ENCODE peak calls at places on chromosomes 1 and 21, in ten cellular contexts. N is lower leg skin, G is IMR-90, Q is uterus, D is AG04450, Y is stomach, H is A549, V is epithelial cell of proximal tubule, K is BE2C, P is neural progenitor cell. I is an unnamed sample.

GRCh38 chr1:170707959-170708666 is 44.2 kb downstream of the PRRX1 start:
- DNase-seq in N (peak; percentile 35), G (peak; percentile 99), Q (no peak), D (peak; percentile 78), Y (no peak), H (peak; percentile 34), V (peak; percentile 74), K (no peak), P (no peak), I (no peak)

GRCh38 chr21:38289697-38290096 is 32.9 kb downstream of the KCNJ15 start:
- DNase-seq in N (peak; percentile 61), G (peak; percentile 98), Q (no peak), D (peak; percentile 83), Y (no peak), H (no peak), V (peak; percentile 95), K (no peak), P (no peak), I (peak; percentile 16)

GRCh38 chr1:224929335-224930237 is at the start of gene DNAH14:
- DNase-seq in N (peak; percentile 25), G (peak; percentile 60), Q (peak; percentile 19), D (peak; percentile 11), Y (peak; percentile 84), H (peak; percentile 66), V (peak; percentile 18), K (peak; percentile 87), P (peak; percentile 82), I (peak; percentile 80)

GRCh38 chr1:50271968-50272578 is 151.2 kb downstream of the DMRTA2 start:
- DNase-seq in N (no peak), G (no peak), Q (no peak), D (no peak), Y (peak; percentile 29), H (peak; percentile 39), V (no peak), K (peak; percentile 75), P (peak; percentile 13), I (peak; percentile 40)

GRCh38 chr1:29239142-29239541 is 2.8 kb downstream of the PTPRU start:
- DNase-seq in N (peak; percentile 28), G (no peak), Q (no peak), D (no peak), Y (no peak), H (no peak), V (no peak), K (no peak), P (no peak), I (no peak)

GRCh38 chr1:44596511-44596910 is 77.8 kb downstream of the TMEM53 start:
- DNase-seq in N (no peak), G (no peak), Q (no peak), D (no peak), Y (no peak), H (no peak), V (no peak), K (no peak), P (no peak), I (no peak)

GRCh38 chr1:214990619-214991018 is 91.9 kb upstream of the KCNK2 start:
- DNase-seq in N (no peak), G (peak; percentile 99), Q (no peak), D (peak; percentile 86), Y (no peak), H (no peak), V (peak; percentile 52), K (no peak), P (no peak), I (no peak)

GRCh38 chr1:206581571-206581981 is 30.7 kb downstream of the EIF2D start:
- DNase-seq in N (no peak), G (no peak), Q (no peak), D (no peak), Y (no peak), H (no peak), V (no peak), K (no peak), P (no peak), I (peak; percentile 54)

GRCh38 chr1:22488319-22488718 is 36.7 kb downstream of the ZBTB40 start:
- DNase-seq in N (no peak), G (peak; percentile 31), Q (no peak), D (no peak), Y (no peak), H (no peak), V (no peak), K (no peak), P (peak; percentile 12), I (no peak)

GRCh38 chr1:109705411-109705810 is 6.6 kb upstream of the GSTM5 start:
- DNase-seq in N (no peak), G (peak; percentile 0), Q (no peak), D (no peak), Y (peak; percentile 63), H (no peak), V (no peak), K (no peak), P (no peak), I (no peak)

GRCh38 chr1:20993716-20994115 is 183.0 kb downstream of the EIF4G3 start:
- DNase-seq in N (no peak), G (no peak), Q (no peak), D (no peak), Y (no peak), H (no peak), V (no peak), K (no peak), P (no peak), I (no peak)

GRCh38 chr1:20994176-20994575 is 182.5 kb downstream of the EIF4G3 start:
- DNase-seq in N (no peak), G (no peak), Q (no peak), D (no peak), Y (no peak), H (no peak), V (no peak), K (no peak), P (no peak), I (no peak)

GRCh38 chr1:20988030-20988825 is 188.5 kb downstream of the EIF4G3 start:
- DNase-seq in N (no peak), G (peak; percentile 67), Q (no peak), D (no peak), Y (no peak), H (no peak), V (no peak), K (no peak), P (no peak), I (no peak)

GRCh38 chr1:20988943-20989342 is 187.8 kb downstream of the EIF4G3 start:
- DNase-seq in N (no peak), G (no peak), Q (no peak), D (no peak), Y (no peak), H (no peak), V (no peak), K (no peak), P (no peak), I (no peak)

DNA sequence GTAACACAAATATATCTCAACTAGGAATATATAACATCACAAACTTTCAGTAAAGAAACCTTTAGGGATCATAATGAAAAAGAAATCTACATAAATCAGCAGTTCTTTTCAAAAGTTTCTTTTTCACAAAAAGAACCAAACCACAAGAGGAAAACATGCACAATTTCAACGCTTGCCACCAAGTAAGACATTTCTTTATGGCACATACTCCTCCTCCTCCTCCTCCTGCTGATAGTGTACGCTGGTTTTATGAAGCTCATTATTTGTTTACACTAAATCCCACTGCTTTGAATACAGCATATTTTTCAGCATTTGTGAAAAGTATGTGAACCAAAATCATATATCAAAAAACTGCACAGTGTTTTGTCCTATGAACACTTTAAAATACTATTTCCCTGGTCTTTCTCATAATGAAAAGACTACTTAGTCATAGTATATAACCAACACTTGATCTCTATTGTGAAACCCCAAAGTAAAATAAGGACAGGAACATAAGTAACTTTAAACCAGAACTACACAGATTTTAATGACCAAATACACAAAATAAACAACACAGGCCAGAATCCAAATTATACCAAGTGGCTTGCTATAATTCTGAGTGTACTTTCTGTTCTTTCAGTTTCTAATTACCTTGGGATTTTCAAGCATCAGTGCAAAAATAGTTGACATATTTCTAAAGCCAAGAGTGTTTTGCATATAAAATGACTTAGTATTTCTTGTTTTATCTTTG is 184.2 kb downstream of the EIF4G3 start:
- DNase-seq in N (no peak), G (peak; percentile 55), Q (no peak), D (no peak), Y (no peak), H (no peak), V (no peak), K (no peak), P (no peak), I (no peak)
- H3K4me3 ChIP-seq in N (no peak overlapping the region), G (no peak overlapping the region), Q (no peak overlapping the region), D (no peak overlapping the region), Y (no peak overlapping the region), H (no peak overlapping the region), V (no peak overlapping the region), K (no peak overlapping the region), P (no peak overlapping the region), I (no peak overlapping the region)

GRCh38 chr1:115183158-115183557 is 93.9 kb upstream of the TSPAN2 start:
- DNase-seq in N (no peak), G (no peak), Q (no peak), D (no peak), Y (no peak), H (no peak), V (no peak), K (no peak), P (peak; percentile 30), I (no peak)
- TF ChIP-seq CTCF in N (no peak), G (no peak), Q (no peak), D (no peak), Y (no peak), H (no peak), V (peak; percentile 26), K (no peak), P (peak; percentile 33), I (no peak)

DNA sequence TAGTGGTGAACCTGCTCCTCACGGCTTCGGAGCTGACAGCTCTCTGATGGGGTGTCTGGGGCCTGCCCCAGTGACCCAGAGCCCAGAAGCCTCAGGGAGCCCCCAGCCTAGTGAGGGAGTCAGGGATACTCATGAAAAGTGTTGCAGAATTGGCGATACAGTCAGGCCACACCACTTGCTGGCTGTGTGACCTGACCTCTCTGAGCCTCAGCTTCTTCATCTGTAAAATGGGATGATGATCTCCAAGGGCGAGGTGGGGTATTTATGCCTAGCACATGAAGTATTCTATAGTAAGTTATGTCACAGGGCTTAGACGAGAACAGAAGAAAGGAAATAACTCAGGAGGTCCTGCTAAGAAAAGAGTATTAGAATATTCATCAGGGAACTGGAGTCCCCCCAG is 1.6 kb downstream of the TMEM51 start:
- DNase-seq in N (no peak), G (no peak), Q (no peak), D (no peak), Y (no peak), H (no peak), V (no peak), K (no peak), P (no peak), I (no peak)
- H3K4me3 ChIP-seq in N (no peak overlapping the region), G (peak overlapping the region; percentile 80), Q (no peak overlapping the region), D (peak overlapping the region; percentile 71), Y (peak overlapping the region; percentile 95), H (peak overlapping the region; percentile 88), V (peak overlapping the region; percentile 88), K (peak overlapping the region; percentile 16), P (no peak overlapping the region), I (no peak overlapping the region)

DNA sequence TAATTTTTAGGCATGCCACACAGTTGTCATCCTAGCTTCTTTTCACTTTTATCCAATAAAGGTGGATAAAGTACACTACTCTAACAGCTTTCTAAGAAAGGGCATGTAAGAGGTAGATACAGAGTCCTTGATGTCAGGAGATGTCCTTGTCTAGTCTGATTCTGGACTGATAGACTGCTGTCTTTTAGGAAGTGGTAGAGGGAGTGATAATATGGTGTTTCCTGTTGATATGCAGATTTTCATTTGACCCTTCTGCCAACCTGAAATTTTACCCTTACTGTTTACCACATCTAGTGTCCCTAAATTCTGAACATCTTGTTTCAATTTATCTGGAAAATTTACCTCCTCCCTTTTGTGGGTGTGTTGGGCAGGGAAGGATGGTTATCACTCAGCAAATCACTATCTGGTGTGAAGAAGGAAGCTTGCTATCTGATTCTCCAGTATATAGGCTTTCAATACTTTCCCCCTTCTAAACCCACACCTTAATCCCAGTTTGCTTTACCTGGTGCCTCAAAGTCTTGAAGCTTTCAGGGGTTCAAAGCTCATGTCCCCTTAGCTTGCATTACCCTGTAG is 354.9 kb upstream of the SNX7 start:
- DNase-seq in N (no peak), G (no peak), Q (no peak), D (no peak), Y (no peak), H (no peak), V (no peak), K (no peak), P (no peak), I (no peak)
- TF ChIP-seq CTCF in N (no peak), G (no peak), Q (no peak), D (no peak), Y (no peak), H (no peak), V (no peak), K (no peak), P (no peak), I (no peak)

I was measured in transverse colon.